ENCODE peak calls at places on chromosome 21, in four cellular contexts. One of them, this sample, is unnamed.

GRCh38 chr21:20645344-20645743 is 352.9 kb upstream of the NCAM2 start:
- DNase-seq in GM12878: no peak
- DNase-seq in HCT116: no peak
- DNase-seq in K562: no peak
- DNase-seq in this sample: no peak

GRCh38 chr21:43192501-43193081 is 23.8 kb downstream of the CRYAA start:
- DNase-seq in GM12878: no peak
- DNase-seq in HCT116: no peak
- DNase-seq in K562: no peak
- DNase-seq in this sample: no peak

GRCh38 chr21:31236528-31236927 is 107.5 kb downstream of the TIAM1 start:
- DNase-seq in GM12878: no peak
- DNase-seq in HCT116: no peak
- DNase-seq in K562: no peak
- DNase-seq in this sample: no peak

GRCh38 chr21:31406510-31406909 is 62.4 kb upstream of the TIAM1 start:
- DNase-seq in GM12878: no peak
- DNase-seq in HCT116: no peak
- DNase-seq in K562: no peak
- DNase-seq in this sample: no peak

GRCh38 chr21:36728371-36729111 is 29.6 kb downstream of the SIM2 start:
- DNase-seq in GM12878: no peak
- DNase-seq in HCT116: no peak
- DNase-seq in K562: no peak
- DNase-seq in this sample: no peak

GRCh38 chr21:27290020-27290419 is 323.1 kb upstream of the ADAMTS5 start:
- DNase-seq in GM12878: no peak
- DNase-seq in HCT116: no peak
- DNase-seq in K562: no peak
- DNase-seq in this sample: no peak

GRCh38 chr21:15852146-15852545 is 122.4 kb downstream of the USP25 start:
- DNase-seq in GM12878: no peak
- DNase-seq in HCT116: no peak
- DNase-seq in K562: no peak
- DNase-seq in this sample: no peak

GRCh38 chr21:18384771-18385170 is 18.8 kb downstream of the TMPRSS15 start:
- DNase-seq in GM12878: no peak
- DNase-seq in HCT116: no peak
- DNase-seq in K562: peak; percentile 11
- DNase-seq in this sample: peak; percentile 18

GRCh38 chr21:14752006-14752909 is 206.1 kb upstream of the SAMSN1 start:
- DNase-seq in GM12878: no peak
- DNase-seq in HCT116: no peak
- DNase-seq in K562: no peak
- DNase-seq in this sample: no peak

GRCh38 chr21:15057290-15057689 is 7.5 kb downstream of the NRIP1 start:
- DNase-seq in GM12878: no peak
- DNase-seq in HCT116: no peak
- DNase-seq in K562: no peak
- DNase-seq in this sample: no peak

GRCh38 chr21:17513214-17514123 is 626 bp downstream of the CXADR start:
- DNase-seq in GM12878: no peak
- DNase-seq in HCT116: no peak
- DNase-seq in K562: peak; percentile 17
- DNase-seq in this sample: no peak

GRCh38 chr21:26801524-26801923 is 43.7 kb downstream of the ADAMTS1 start:
- DNase-seq in GM12878: no peak
- DNase-seq in HCT116: no peak
- DNase-seq in K562: no peak
- DNase-seq in this sample: no peak

GRCh38 chr21:37087188-37087587 is 14.1 kb downstream of the TTC3 start:
- DNase-seq in GM12878: no peak
- DNase-seq in HCT116: peak; percentile 29
- DNase-seq in K562: no peak
- DNase-seq in this sample: no peak

GRCh38 chr21:21845901-21846396 is 847.7 kb downstream of the NCAM2 start:
- DNase-seq in GM12878: no peak
- DNase-seq in HCT116: no peak
- DNase-seq in K562: no peak
- DNase-seq in this sample: no peak

GRCh38 chr21:26148834-26149354 is 21.7 kb downstream of the APP start:
- DNase-seq in GM12878: no peak
- DNase-seq in HCT116: no peak
- DNase-seq in K562: no peak
- DNase-seq in this sample: no peak

GRCh38 chr21:39730418-39731107 is 14.4 kb upstream of the IGSF5 start:
- DNase-seq in GM12878: no peak
- DNase-seq in HCT116: no peak
- DNase-seq in K562: no peak
- DNase-seq in this sample: no peak

GRCh38 chr21:37248298-37248697 is 18.8 kb downstream of the VPS26C start:
- DNase-seq in GM12878: no peak
- DNase-seq in HCT116: no peak
- DNase-seq in K562: no peak
- DNase-seq in this sample: no peak

GRCh38 chr21:19402870-19403269 is 999.3 kb upstream of the TMPRSS15 start:
- DNase-seq in GM12878: no peak
- DNase-seq in HCT116: no peak
- DNase-seq in K562: no peak
- DNase-seq in this sample: no peak

GRCh38 chr21:42063578-42064521 is 7.3 kb upstream of the UMODL1 start:
- DNase-seq in GM12878: peak; percentile 63
- DNase-seq in HCT116: no peak
- DNase-seq in K562: no peak
- DNase-seq in this sample: no peak

GRCh38 chr21:17679002-17679600 is 66.4 kb upstream of the BTG3 start:
- DNase-seq in GM12878: peak; percentile 48
- DNase-seq in HCT116: peak; percentile 37
- DNase-seq in K562: peak; percentile 68
- DNase-seq in this sample: peak; percentile 52

GRCh38 chr21:15692711-15693110 is 37.1 kb upstream of the USP25 start:
- DNase-seq in GM12878: no peak
- DNase-seq in HCT116: no peak
- DNase-seq in K562: no peak
- DNase-seq in this sample: no peak

GRCh38 chr21:27371688-27372331 is 404.9 kb upstream of the ADAMTS5 start:
- DNase-seq in GM12878: no peak
- DNase-seq in HCT116: no peak
- DNase-seq in K562: no peak
- DNase-seq in this sample: no peak

GRCh38 chr21:32233055-32233546 is 45.7 kb downstream of the MIS18A start:
- DNase-seq in GM12878: no peak
- DNase-seq in HCT116: no peak
- DNase-seq in K562: no peak
- DNase-seq in this sample: peak; percentile 22

GRCh38 chr21:10272216-10272615 is 249.2 kb upstream of the TPTE start:
- DNase-seq in GM12878: no peak
- DNase-seq in HCT116: no peak
- DNase-seq in K562: no peak
- DNase-seq in this sample: no peak

GRCh38 chr21:31185663-31186062 is 147.4 kb upstream of the KRTAP19-8 start:
- DNase-seq in GM12878: no peak
- DNase-seq in HCT116: no peak
- DNase-seq in K562: no peak
- DNase-seq in this sample: no peak

GRCh38 chr21:26732442-26733221 is 112.6 kb downstream of the ADAMTS1 start:
- DNase-seq in GM12878: no peak
- DNase-seq in HCT116: no peak
- DNase-seq in K562: no peak
- DNase-seq in this sample: peak; percentile 64

GRCh38 chr21:15751561-15751960 is 21.8 kb downstream of the USP25 start:
- DNase-seq in GM12878: no peak
- DNase-seq in HCT116: no peak
- DNase-seq in K562: no peak
- DNase-seq in this sample: no peak

GRCh38 chr21:42567861-42568260 is 54.2 kb downstream of the SLC37A1 start:
- DNase-seq in GM12878: no peak
- DNase-seq in HCT116: no peak
- DNase-seq in K562: no peak
- DNase-seq in this sample: no peak

GRCh38 chr21:43662286-43662685 is 2.9 kb downstream of the RRP1B start:
- DNase-seq in GM12878: no peak
- DNase-seq in HCT116: no peak
- DNase-seq in K562: no peak
- DNase-seq in this sample: no peak

GRCh38 chr21:41610042-41610839 is 102.3 kb upstream of the TMPRSS2 start:
- DNase-seq in GM12878: no peak
- DNase-seq in HCT116: peak; percentile 48
- DNase-seq in K562: peak; percentile 78
- DNase-seq in this sample: peak; percentile 77

GRCh38 chr21:43375006-43375826 is 51.7 kb downstream of the SIK1 start:
- DNase-seq in GM12878: no peak
- DNase-seq in HCT116: no peak
- DNase-seq in K562: no peak
- DNase-seq in this sample: no peak

GRCh38 chr21:43188712-43189151 is 19.9 kb downstream of the CRYAA start:
- DNase-seq in GM12878: no peak
- DNase-seq in HCT116: no peak
- DNase-seq in K562: no peak
- DNase-seq in this sample: no peak

GRCh38 chr21:44867999-44868700 is 5.3 kb downstream of the PTTG1IP start:
- DNase-seq in GM12878: no peak
- DNase-seq in HCT116: no peak
- DNase-seq in K562: no peak
- DNase-seq in this sample: no peak

GRCh38 chr21:44865561-44866280 is 7.8 kb downstream of the PTTG1IP start:
- DNase-seq in GM12878: no peak
- DNase-seq in HCT116: no peak
- DNase-seq in K562: no peak
- DNase-seq in this sample: no peak

GRCh38 chr21:44866780-44867179 is 6.7 kb downstream of the PTTG1IP start:
- DNase-seq in GM12878: no peak
- DNase-seq in HCT116: no peak
- DNase-seq in K562: no peak
- DNase-seq in this sample: no peak

GRCh38 chr21:44868707-44869106 is 4.8 kb downstream of the PTTG1IP start:
- DNase-seq in GM12878: no peak
- DNase-seq in HCT116: no peak
- DNase-seq in K562: no peak
- DNase-seq in this sample: no peak

DNA sequence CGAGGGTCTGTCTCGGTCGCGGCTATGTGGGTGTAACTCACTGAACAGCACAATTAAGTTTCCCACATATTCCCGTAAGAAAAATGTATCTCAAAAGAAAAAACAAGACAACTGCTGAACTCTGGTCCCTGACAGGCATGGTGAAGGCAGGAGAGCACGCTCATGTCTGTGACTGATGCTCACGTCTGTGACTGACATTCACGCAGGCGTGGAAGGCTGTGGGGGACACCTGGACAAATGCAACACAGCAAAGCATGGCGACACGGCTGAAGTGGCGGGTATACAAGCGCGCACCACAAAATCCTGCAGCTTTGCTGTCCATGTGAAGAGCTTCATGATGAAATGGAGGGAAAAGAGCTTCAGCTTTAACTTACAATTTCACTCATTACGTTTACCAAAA is 6.0 kb downstream of the PTTG1IP start:
- DNase-seq in GM12878: no peak
- DNase-seq in HCT116: no peak
- DNase-seq in K562: no peak
- DNase-seq in this sample: no peak
- H3K4me1 ChIP-seq in GM12878: peaks cover 31% of the 10 kb centered on the region
- H3K4me1 ChIP-seq in HCT116: peaks cover 48% of the 10 kb centered on the region
- H3K4me1 ChIP-seq in K562: peaks cover 37% of the 10 kb centered on the region
- H3K4me1 ChIP-seq in this sample: peaks cover 38% of the 10 kb centered on the region

GRCh38 chr21:46120301-46121285 is 22.7 kb downstream of the COL6A2 start:
- DNase-seq in GM12878: no peak
- DNase-seq in HCT116: no peak
- DNase-seq in K562: no peak
- DNase-seq in this sample: no peak

GRCh38 chr21:46122241-46122671 is 24.3 kb downstream of the COL6A2 start:
- DNase-seq in GM12878: no peak
- DNase-seq in HCT116: no peak
- DNase-seq in K562: no peak
- DNase-seq in this sample: no peak

GRCh38 chr21:46122758-46123683 is 25.1 kb downstream of the COL6A2 start:
- DNase-seq in GM12878: no peak
- DNase-seq in HCT116: no peak
- DNase-seq in K562: no peak
- DNase-seq in this sample: no peak

GRCh38 chr21:46119565-46120271 is 21.8 kb downstream of the COL6A2 start:
- DNase-seq in GM12878: no peak
- DNase-seq in HCT116: no peak
- DNase-seq in K562: no peak
- DNase-seq in this sample: no peak

GRCh38 chr21:46121286-46122221 is 23.6 kb downstream of the COL6A2 start:
- DNase-seq in GM12878: no peak
- DNase-seq in HCT116: no peak
- DNase-seq in K562: no peak
- DNase-seq in this sample: no peak
- TF ChIP-seq YY1 in GM12878: no peak
- TF ChIP-seq YY1 in HCT116: no peak
- TF ChIP-seq YY1 in K562: no peak
- TF ChIP-seq YY1 in this sample: no peak

DNA sequence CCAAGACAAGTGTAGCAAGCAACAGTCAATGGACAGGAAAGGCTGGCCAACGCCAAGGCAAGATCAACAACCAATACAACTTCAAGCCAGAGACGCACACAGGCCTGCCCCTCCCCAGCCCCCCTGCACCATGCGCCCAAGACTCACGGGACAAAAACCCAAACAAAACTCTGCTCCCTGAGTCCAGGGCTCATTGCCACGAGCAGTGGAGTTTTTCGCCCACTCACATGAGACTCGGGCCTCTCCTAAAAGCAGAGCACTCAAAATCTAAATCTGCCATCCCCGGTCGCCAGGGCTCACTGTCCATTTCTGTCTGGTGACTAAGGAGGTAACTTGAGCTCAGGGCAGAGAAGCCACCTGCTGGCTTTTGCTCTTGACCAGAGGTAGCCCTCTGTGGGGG is 174.8 kb downstream of the CLIC6 start:
- DNase-seq in GM12878: no peak
- DNase-seq in HCT116: no peak
- DNase-seq in K562: no peak
- DNase-seq in this sample: no peak
- H3K4me1 ChIP-seq in GM12878: peaks cover 32% of the 10 kb centered on the region
- H3K4me1 ChIP-seq in HCT116: peaks cover 54% of the 10 kb centered on the region
- H3K4me1 ChIP-seq in K562: no peaks in the 10 kb centered on the region
- H3K4me1 ChIP-seq in this sample: peaks cover 17% of the 10 kb centered on the region

DNA sequence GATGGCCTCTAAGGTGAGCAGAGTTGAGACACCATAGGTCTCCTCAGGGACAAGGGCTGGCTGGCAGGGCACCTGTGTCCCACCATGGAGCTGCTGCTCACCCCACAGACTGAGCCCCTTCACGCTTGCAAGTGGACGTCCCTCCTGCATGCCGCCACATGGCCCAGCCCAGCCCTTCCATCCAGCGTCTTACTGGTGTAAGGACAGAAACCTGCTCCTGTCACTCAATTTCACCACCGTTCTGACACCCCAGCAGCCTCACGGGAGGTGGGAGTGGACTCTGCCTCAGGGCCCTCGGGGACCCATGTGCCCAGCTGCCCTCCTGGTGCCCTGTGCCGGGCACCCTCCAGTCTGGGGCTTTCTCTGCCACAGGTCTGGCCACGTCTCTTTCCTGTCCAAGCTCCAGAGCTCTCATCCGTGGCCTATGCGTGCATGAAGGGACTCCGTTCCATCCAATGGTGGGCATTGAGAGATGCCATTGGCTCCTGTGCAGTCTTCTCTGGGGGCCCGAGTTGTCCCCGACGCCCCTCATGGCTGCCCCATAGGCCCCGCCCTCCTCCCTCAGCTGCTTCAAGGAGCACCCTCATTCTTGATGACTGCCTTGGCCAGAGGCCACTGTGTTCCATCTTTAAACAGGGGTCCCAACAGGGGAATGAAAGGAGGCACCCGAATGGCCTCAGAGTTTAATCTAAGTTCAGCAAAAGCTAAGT is 42.6 kb upstream of the COL6A1 start:
- DNase-seq in GM12878: no peak
- DNase-seq in HCT116: no peak
- DNase-seq in K562: no peak
- DNase-seq in this sample: no peak
- TF ChIP-seq YY1 in GM12878: no peak
- TF ChIP-seq YY1 in HCT116: no peak
- TF ChIP-seq YY1 in K562: no peak
- TF ChIP-seq YY1 in this sample: no peak